ENCODE peak calls at places on chromosomes 5 and 9, in six cellular contexts. J, K, C, G, Q and M are unnamed samples.

GRCh38 chr9:126957687-126958053 is 43.1 kb downstream of the RALGPS1 start:
- DNase-seq in Q (peak; percentile 59), C (no peak), K (no peak), J (no peak), G (peak; percentile 17), M (no peak)

GRCh38 chr5:80957031-80957761 is 3.0 kb upstream of the RASGRF2 start:
- DNase-seq in Q (no peak), C (no peak), J (peak; percentile 53), G (peak; percentile 16), K (no peak), M (no peak)

GRCh38 chr9:36479086-36479485 is 79.0 kb upstream of the RNF38 start:
- DNase-seq in J (no peak), G (no peak), Q (peak; percentile 76), C (no peak), K (no peak), M (peak; percentile 13)

GRCh38 chr5:74127377-74128338 is 501.7 kb downstream of the ARHGEF28 start:
- DNase-seq in Q (no peak), C (no peak), G (peak; percentile 2), J (no peak), K (no peak), M (no peak)

GRCh38 chr9:5596173-5596572 is 32.7 kb upstream of the RIC1 start:
- DNase-seq in Q (peak; percentile 75), J (no peak), G (no peak), K (no peak), C (no peak), M (no peak)

GRCh38 chr9:16526380-16526779 is 344.1 kb downstream of the BNC2 start:
- DNase-seq in C (no peak), J (no peak), G (no peak), Q (no peak), K (no peak), M (no peak)

GRCh38 chr9:2210201-2210600 is 195.1 kb downstream of the SMARCA2 start:
- DNase-seq in C (no peak), G (peak; percentile 6), K (no peak), Q (no peak), J (no peak), M (no peak)

GRCh38 chr9:19875291-19875910 is 86.6 kb upstream of the SLC24A2 start:
- DNase-seq in Q (no peak), J (peak; percentile 55), K (no peak), G (no peak), C (no peak), M (no peak)

GRCh38 chr5:136799806-136800372 is 434.5 kb upstream of the TRPC7 start:
- DNase-seq in J (no peak), Q (no peak), C (no peak), G (no peak), K (no peak), M (no peak)

GRCh38 chr5:142152383-142152730 is 43.8 kb downstream of the NDFIP1 start:
- DNase-seq in K (no peak), C (no peak), J (no peak), Q (peak; percentile 64), G (peak; percentile 26), M (no peak)

GRCh38 chr9:136765041-136765440 is 723 bp upstream of the LCN15 start:
- DNase-seq in C (peak; percentile 49), G (no peak), K (no peak), Q (no peak), J (no peak), M (no peak)

GRCh38 chr9:99962685-99963261 is 56.3 kb downstream of the STX17 start:
- DNase-seq in Q (no peak), G (no peak), K (no peak), C (no peak), J (no peak), M (no peak)

GRCh38 chr9:126207256-126207655 is 119.4 kb upstream of the MVB12B start:
- DNase-seq in G (no peak), K (no peak), C (no peak), J (no peak), Q (no peak), M (no peak)

GRCh38 chr9:77600810-77601209 is 47.3 kb downstream of the GNA14 start:
- DNase-seq in G (no peak), Q (no peak), C (no peak), J (no peak), K (no peak), M (no peak)

GRCh38 chr9:122131401-122131921 is 28.1 kb downstream of the NDUFA8 start:
- DNase-seq in J (no peak), C (no peak), Q (no peak), K (peak; percentile 45), G (no peak), M (peak; percentile 21)

GRCh38 chr5:79742549-79743136 is 53.0 kb downstream of the CMYA5 start:
- DNase-seq in K (no peak), Q (no peak), J (no peak), C (no peak), G (no peak), M (no peak)

GRCh38 chr9:4774209-4774608 is 18.5 kb upstream of the RCL1 start:
- DNase-seq in J (no peak), Q (peak; percentile 63), G (peak; percentile 43), C (no peak), K (no peak), M (no peak)

GRCh38 chr9:109937841-109938453 is 157.9 kb downstream of the PALM2AKAP2 start:
- DNase-seq in G (no peak), C (no peak), K (no peak), J (no peak), Q (no peak), M (no peak)

GRCh38 chr5:147455321-147455720 is 54.5 kb downstream of the DPYSL3 start:
- DNase-seq in G (peak; percentile 93), C (no peak), K (no peak), J (no peak), Q (peak; percentile 71), M (no peak)

GRCh38 chr5:176153741-176154140 is 84.5 kb upstream of the SIMC1 start:
- DNase-seq in G (no peak), K (no peak), Q (no peak), C (no peak), J (no peak), M (no peak)

GRCh38 chr5:41433552-41434181 is 76.7 kb downstream of the PLCXD3 start:
- DNase-seq in J (no peak), Q (peak; percentile 35), K (no peak), C (no peak), G (no peak), M (no peak)

GRCh38 chr9:30012622-30013021 is 2371.8 kb upstream of the ACO1 start:
- DNase-seq in J (no peak), K (no peak), C (no peak), Q (no peak), G (no peak), M (no peak)

GRCh38 chr9:27528886-27529315 is 713 bp downstream of the MOB3B start:
- DNase-seq in J (peak; percentile 84), Q (no peak), K (peak; percentile 89), G (peak; percentile 13), C (peak; percentile 82), M (peak; percentile 32)

GRCh38 chr5:39076757-39077475 is 2.7 kb upstream of the RICTOR start:
- DNase-seq in G (peak; percentile 37), C (no peak), J (no peak), Q (no peak), K (no peak), M (no peak)

GRCh38 chr5:57859626-57860025 is 377.0 kb upstream of the ACTBL2 start:
- DNase-seq in C (no peak), Q (no peak), J (peak; percentile 44), K (no peak), G (no peak), M (no peak)

GRCh38 chr5:100905259-100905914 is 2.3 kb upstream of the ST8SIA4 start:
- DNase-seq in J (no peak), Q (no peak), K (no peak), C (no peak), G (no peak), M (no peak)

GRCh38 chr9:130523921-130524320 is 55.5 kb upstream of the FUBP3 start:
- DNase-seq in G (no peak), C (no peak), J (no peak), K (no peak), Q (no peak), M (no peak)

GRCh38 chr5:2653991-2654390 is 97.5 kb downstream of the IRX2 start:
- DNase-seq in Q (no peak), K (no peak), C (no peak), G (no peak), J (no peak), M (no peak)

GRCh38 chr5:149903441-149903840 is 41.2 kb downstream of the PDE6A start:
- DNase-seq in C (no peak), K (no peak), Q (no peak), G (no peak), J (no peak), M (no peak)

GRCh38 chr5:58921106-58921505 is 338.2 kb downstream of the RAB3C start:
- DNase-seq in G (peak; percentile 15), Q (no peak), C (no peak), K (no peak), J (no peak), M (no peak)

GRCh38 chr5:121870489-121870888 is 18.8 kb downstream of the FTMT start:
- DNase-seq in K (no peak), Q (peak; percentile 16), C (no peak), G (peak; percentile 67), J (no peak), M (no peak)

GRCh38 chr5:74612059-74612458 is 28.5 kb downstream of the ENC1 start:
- DNase-seq in J (no peak), G (no peak), Q (no peak), C (no peak), K (no peak), M (no peak)

GRCh38 chr5:35838370-35839042 is 18.2 kb upstream of the IL7R start:
- DNase-seq in G (no peak), C (no peak), Q (no peak), J (no peak), K (no peak), M (no peak)

GRCh38 chr9:119701651-119702050 is 332.4 kb upstream of the BRINP1 start:
- DNase-seq in J (no peak), K (no peak), G (no peak), C (no peak), Q (no peak), M (no peak)

GRCh38 chr9:676780-677458 is 164.6 kb upstream of the DMRT1 start:
- DNase-seq in J (no peak), K (no peak), G (no peak), C (no peak), Q (no peak), M (no peak)
- H3K27ac ChIP-seq in J (no peak overlapping the region), K (peak overlapping the region; percentile 70), G (peak overlapping the region; percentile 2), C (no peak overlapping the region), Q (no peak overlapping the region), M (peak overlapping the region; percentile 86)

GRCh38 chr5:131751551-131751950 is 45.3 kb downstream of the FNIP1 start:
- DNase-seq in J (no peak), C (no peak), G (no peak), Q (no peak), K (no peak), M (no peak)
- H3K27ac ChIP-seq in J (no peak overlapping the region), C (no peak overlapping the region), G (no peak overlapping the region), Q (no peak overlapping the region), K (no peak overlapping the region), M (no peak overlapping the region)

DNA sequence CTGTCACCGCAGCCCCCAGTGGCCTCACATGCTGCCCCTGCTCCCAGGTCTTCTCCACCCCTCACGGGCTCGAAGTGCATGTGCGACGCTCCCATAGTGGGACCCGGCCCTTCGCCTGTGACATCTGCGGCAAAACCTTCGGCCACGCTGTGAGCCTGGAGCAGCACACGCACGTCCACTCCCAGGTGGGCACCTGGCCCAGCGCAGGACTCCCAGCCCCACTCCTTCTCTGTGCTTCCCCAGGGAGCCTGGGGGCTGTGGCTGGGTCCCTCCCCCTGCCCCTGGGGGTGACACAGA is 10.5 kb downstream of the GFI1B start:
- DNase-seq in K (no peak), J (no peak), Q (no peak), G (no peak), C (peak; percentile 51), M (no peak)
- H3K27ac ChIP-seq in K (no peak overlapping the region), J (no peak overlapping the region), Q (no peak overlapping the region), G (no peak overlapping the region), C (no peak overlapping the region), M (no peak overlapping the region)

GRCh38 chr9:33225319-33226152 is 14.4 kb upstream of the SPINK4 start:
- DNase-seq in K (no peak), G (peak; percentile 90), J (peak; percentile 76), C (no peak), Q (peak; percentile 82), M (no peak)
- H3K27ac ChIP-seq in K (peak overlapping the region; percentile 30), G (no peak overlapping the region), J (no peak overlapping the region), C (no peak overlapping the region), Q (no peak overlapping the region), M (no peak overlapping the region)